ENCODE peak calls at places on chromosomes 3 and 15, in nine cellular contexts. Y is activated T-cell treated with anti-CD3 and anti-CD28 coated beads for 24 hours; S is CD8-positive, alpha-beta T cell; P is Karpas-422; C is cardiac muscle cell; M is GM12891; U is HEK293T; J is LHCN-M2; Z is SJSA1. E is an unnamed sample.

GRCh38 chr15:35098737-35099136 is 13.6 kb upstream of the NANOGP8 start:
- DNase-seq in Y (no peak), S (no peak), P (no peak), C (no peak), M (no peak), U (no peak), J (no peak), Z (no peak), E (no peak)

GRCh38 chr15:90994417-90995311 is at the start of gene PRC1:
- DNase-seq in Y (peak), S (peak), P (peak), C (peak), M (peak), U (peak), J (peak), Z (peak), E (peak)

GRCh38 chr15:60414016-60414682 is 16.4 kb upstream of the ANXA2 start:
- DNase-seq in Y (no peak), S (no peak), P (no peak), C (no peak), M (no peak), U (no peak), J (peak), Z (no peak), E (no peak)

GRCh38 chr15:43253431-43254403 is 13.0 kb downstream of the TGM5 start:
- DNase-seq in Y (peak), S (no peak), P (no peak), C (no peak), M (no peak), U (no peak), J (peak), Z (no peak), E (peak)

GRCh38 chr15:101001056-101001455 is 81.9 kb downstream of the LRRK1 start:
- DNase-seq in Y (no peak), S (no peak), P (no peak), C (no peak), M (no peak), U (no peak), J (no peak), Z (no peak), E (no peak)

GRCh38 chr15:92109485-92109884 is 256.0 kb downstream of the SLCO3A1 start:
- DNase-seq in Y (no peak), S (no peak), P (no peak), C (peak), M (no peak), U (no peak), J (no peak), Z (no peak), E (no peak)

GRCh38 chr3:195060531-195061385 is 210.2 kb downstream of the XXYLT1 start:
- DNase-seq in Y (no peak), S (no peak), P (no peak), C (no peak), M (no peak), U (no peak), J (no peak), Z (no peak), E (no peak)

GRCh38 chr3:47536967-47537366 is 23.5 kb upstream of the ELP6 start:
- DNase-seq in Y (no peak), S (no peak), P (no peak), C (no peak), M (no peak), U (no peak), J (no peak), Z (no peak), E (no peak)

GRCh38 chr3:189773056-189773455 is 141.9 kb downstream of the TP63 start:
- DNase-seq in Y (no peak), S (no peak), P (no peak), C (no peak), M (no peak), U (no peak), J (peak), Z (peak), E (no peak)

GRCh38 chr15:35293353-35294130 is 208.4 kb upstream of the NANOGP8 start:
- DNase-seq in Y (no peak), S (no peak), P (no peak), C (no peak), M (no peak), U (no peak), J (peak), Z (peak), E (no peak)

GRCh38 chr3:171765511-171765887 is 44.8 kb downstream of the PLD1 start:
- DNase-seq in Y (no peak), S (no peak), P (no peak), C (no peak), M (no peak), U (no peak), J (no peak), Z (no peak), E (no peak)

GRCh38 chr3:74067296-74067695 is 442.6 kb upstream of the PDZRN3 start:
- DNase-seq in Y (no peak), S (no peak), P (no peak), C (no peak), M (no peak), U (no peak), J (no peak), Z (no peak), E (peak)

GRCh38 chr3:70988111-70988510 is 595.4 kb downstream of the FOXP1 start:
- DNase-seq in Y (no peak), S (no peak), P (no peak), C (no peak), M (no peak), U (no peak), J (peak), Z (no peak), E (no peak)

GRCh38 chr3:144921710-144922109 is 950.1 kb downstream of the DIPK2A start:
- DNase-seq in Y (no peak), S (no peak), P (no peak), C (no peak), M (no peak), U (no peak), J (no peak), Z (no peak), E (no peak)

GRCh38 chr15:79777916-79778315 is 118.9 kb downstream of the MTHFS start:
- DNase-seq in Y (no peak), S (no peak), P (no peak), C (no peak), M (no peak), U (no peak), J (no peak), Z (no peak), E (no peak)

GRCh38 chr3:184218814-184219213 is 10.6 kb upstream of the VWA5B2 start:
- DNase-seq in Y (no peak), S (no peak), P (no peak), C (no peak), M (no peak), U (no peak), J (no peak), Z (no peak), E (no peak)

GRCh38 chr3:114892117-114892870 is 254.8 kb downstream of the ZBTB20 start:
- DNase-seq in Y (no peak), S (no peak), P (no peak), C (no peak), M (no peak), U (no peak), J (peak), Z (no peak), E (no peak)

GRCh38 chr3:3177861-3178497 is 1.5 kb downstream of the CRBN start:
- DNase-seq in Y (no peak), S (no peak), P (no peak), C (no peak), M (no peak), U (no peak), J (peak), Z (no peak), E (no peak)

GRCh38 chr3:129239992-129240391 is 9.4 kb upstream of the COPG1 start:
- DNase-seq in Y (no peak), S (no peak), P (no peak), C (no peak), M (no peak), U (no peak), J (no peak), Z (no peak), E (no peak)

GRCh38 chr15:92407343-92407742 is 13.7 kb downstream of the ST8SIA2 start:
- DNase-seq in Y (no peak), S (no peak), P (no peak), C (no peak), M (no peak), U (no peak), J (no peak), Z (no peak), E (no peak)

E was measured in testis.